ENCODE peak calls at places on chromosomes 4 and X, in four cellular contexts. One of them, this sample, is unnamed.

GRCh38 chr4:185656467-185656890 is 121.2 kb upstream of the PDLIM3 start:
- DNase-seq in AG09319: no peak
- DNase-seq in GDM1: no peak
- DNase-seq in putamen: peak; percentile 30
- DNase-seq in this sample: peak; percentile 34

GRCh38 chr4:167428172-167428571 is 193.9 kb upstream of the SPOCK3 start:
- DNase-seq in putamen: no peak
- DNase-seq in GDM1: no peak
- DNase-seq in AG09319: no peak
- DNase-seq in this sample: no peak

GRCh38 chr4:122542411-122543236 is 78.2 kb downstream of the IL21 start:
- DNase-seq in putamen: no peak
- DNase-seq in AG09319: no peak
- DNase-seq in GDM1: no peak
- DNase-seq in this sample: peak; percentile 28

GRCh38 chrX:83319023-83319422 is 189.1 kb upstream of the POU3F4 start:
- DNase-seq in GDM1: no peak
- DNase-seq in AG09319: no peak
- DNase-seq in putamen: no peak
- DNase-seq in this sample: no peak

GRCh38 chr4:70838400-70838971 is 1.2 kb downstream of the GRSF1 start:
- DNase-seq in GDM1: no peak
- DNase-seq in AG09319: no peak
- DNase-seq in putamen: peak; percentile 8
- DNase-seq in this sample: peak; percentile 27

GRCh38 chr4:122836941-122837340 is 10.3 kb downstream of the FGF2 start:
- DNase-seq in AG09319: no peak
- DNase-seq in GDM1: no peak
- DNase-seq in putamen: no peak
- DNase-seq in this sample: no peak

GRCh38 chrX:147884958-147885357 is 26.8 kb upstream of the FMR1 start:
- DNase-seq in AG09319: no peak
- DNase-seq in putamen: no peak
- DNase-seq in GDM1: no peak
- DNase-seq in this sample: peak; percentile 10

GRCh38 chr4:89614155-89614554 is 222.8 kb downstream of the SNCA start:
- DNase-seq in AG09319: no peak
- DNase-seq in putamen: no peak
- DNase-seq in GDM1: no peak
- DNase-seq in this sample: no peak

GRCh38 chr4:112910109-112910736 is 139.2 kb upstream of the ANK2 start:
- DNase-seq in putamen: peak; percentile 84
- DNase-seq in GDM1: no peak
- DNase-seq in AG09319: no peak
- DNase-seq in this sample: peak; percentile 45

GRCh38 chr4:123995939-123996338 is 599.3 kb downstream of the SPRY1 start:
- DNase-seq in putamen: no peak
- DNase-seq in AG09319: no peak
- DNase-seq in GDM1: no peak
- DNase-seq in this sample: peak; percentile 56

GRCh38 chr4:128648021-128648420 is 161.5 kb upstream of the JADE1 start:
- DNase-seq in putamen: no peak
- DNase-seq in GDM1: no peak
- DNase-seq in AG09319: no peak
- DNase-seq in this sample: no peak

GRCh38 chrX:113370001-113370400 is 529.4 kb upstream of the AMOT start:
- DNase-seq in GDM1: no peak
- DNase-seq in AG09319: no peak
- DNase-seq in putamen: no peak
- DNase-seq in this sample: no peak

GRCh38 chrX:40147399-40148188 is 49.8 kb upstream of the BCOR start:
- DNase-seq in GDM1: no peak
- DNase-seq in AG09319: no peak
- DNase-seq in putamen: no peak
- DNase-seq in this sample: no peak

GRCh38 chr4:2303686-2304320 is 41.9 kb upstream of the MXD4 start:
- DNase-seq in AG09319: no peak
- DNase-seq in putamen: no peak
- DNase-seq in GDM1: no peak
- DNase-seq in this sample: no peak

GRCh38 chr4:186105721-186106335 is 1.3 kb downstream of the FAM149A start:
- DNase-seq in GDM1: no peak
- DNase-seq in putamen: peak; percentile 43
- DNase-seq in AG09319: no peak
- DNase-seq in this sample: no peak

GRCh38 chr4:98481167-98481566 is 177.2 kb downstream of the TSPAN5 start:
- DNase-seq in AG09319: no peak
- DNase-seq in putamen: peak; percentile 64
- DNase-seq in GDM1: no peak
- DNase-seq in this sample: no peak

GRCh38 chr4:110837896-110838450 is 215.1 kb upstream of the PITX2 start:
- DNase-seq in AG09319: no peak
- DNase-seq in GDM1: no peak
- DNase-seq in putamen: no peak
- DNase-seq in this sample: no peak

GRCh38 chr4:6806924-6807676 is 24.6 kb downstream of the KIAA0232 start:
- DNase-seq in GDM1: no peak
- DNase-seq in AG09319: no peak
- DNase-seq in putamen: no peak
- DNase-seq in this sample: peak; percentile 58

GRCh38 chrX:112380541-112381278 is 298.1 kb upstream of the TRPC5 start:
- DNase-seq in GDM1: no peak
- DNase-seq in putamen: no peak
- DNase-seq in AG09319: no peak
- DNase-seq in this sample: no peak

GRCh38 chr4:29805245-29805644 is 914.9 kb upstream of the PCDH7 start:
- DNase-seq in AG09319: no peak
- DNase-seq in GDM1: no peak
- DNase-seq in putamen: no peak
- DNase-seq in this sample: no peak

GRCh38 chrX:69616520-69617203 is 749 bp downstream of the EDA start:
- DNase-seq in GDM1: no peak
- DNase-seq in AG09319: no peak
- DNase-seq in putamen: no peak
- DNase-seq in this sample: no peak

GRCh38 chrX:10600479-10600878 is 19.9 kb downstream of the MID1 start:
- DNase-seq in putamen: no peak
- DNase-seq in AG09319: no peak
- DNase-seq in GDM1: no peak
- DNase-seq in this sample: no peak

GRCh38 chr4:107826427-107826980 is 1.8 kb downstream of the SGMS2 start:
- DNase-seq in GDM1: no peak
- DNase-seq in putamen: no peak
- DNase-seq in AG09319: no peak
- DNase-seq in this sample: peak; percentile 37

GRCh38 chr4:4320951-4321714 is 31.1 kb downstream of the ZBTB49 start:
- DNase-seq in putamen: peak; percentile 77
- DNase-seq in GDM1: no peak
- DNase-seq in AG09319: no peak
- DNase-seq in this sample: no peak

GRCh38 chr4:26326791-26327190 is 6.0 kb downstream of the RBPJ start:
- DNase-seq in AG09319: peak; percentile 54
- DNase-seq in putamen: no peak
- DNase-seq in GDM1: no peak
- DNase-seq in this sample: peak; percentile 80

GRCh38 chr4:171650543-171650942 is 162.7 kb upstream of the GALNTL6 start:
- DNase-seq in putamen: no peak
- DNase-seq in AG09319: no peak
- DNase-seq in GDM1: no peak
- DNase-seq in this sample: no peak

GRCh38 chr4:168362025-168362401 is 43.5 kb upstream of the DDX60 start:
- DNase-seq in putamen: no peak
- DNase-seq in GDM1: no peak
- DNase-seq in AG09319: no peak
- DNase-seq in this sample: no peak